ENCODE peak calls at places on chromosomes 12 and 14, in seven cellular contexts. Y, E, G, N, T, W and B are unnamed samples.

GRCh38 chr14:51860164-51860835 is at the start of gene GNG2:
- DNase-seq in T (peak), N (peak), G (peak), W (peak), E (peak), Y (peak), B (peak)

GRCh38 chr12:81558031-81558430 is 201.1 kb downstream of the PPFIA2 start:
- DNase-seq in E (no peak), Y (no peak), N (peak), W (no peak), G (peak), T (peak), B (no peak)

GRCh38 chr12:16437281-16437816 is 89.9 kb downstream of the MGST1 start:
- DNase-seq in G (no peak), E (no peak), N (no peak), T (no peak), Y (peak), W (no peak), B (no peak)

GRCh38 chr14:78227466-78228077 is 57.4 kb downstream of the NRXN3 start:
- DNase-seq in Y (peak), G (no peak), E (no peak), T (no peak), N (peak), W (no peak), B (no peak)

GRCh38 chr12:4152145-4152795 is 121.3 kb upstream of the CCND2 start:
- DNase-seq in N (no peak), Y (no peak), E (no peak), G (no peak), T (no peak), W (no peak), B (no peak)

GRCh38 chr12:67630373-67631088 is 18.0 kb upstream of the DYRK2 start:
- DNase-seq in G (no peak), N (no peak), W (peak), T (no peak), E (no peak), Y (peak), B (no peak)

GRCh38 chr12:14554281-14555008 is 13.2 kb downstream of the PLBD1 start:
- DNase-seq in E (no peak), Y (peak), G (no peak), W (no peak), N (peak), T (no peak), B (no peak)

GRCh38 chr14:22653012-22653621 is 9.0 kb upstream of the OR6J1 start:
- DNase-seq in W (peak), Y (peak), T (peak), G (peak), N (peak), E (peak), B (peak)

GRCh38 chr14:73783107-73783727 is 68.4 kb upstream of the PTGR2 start:
- DNase-seq in T (no peak), E (no peak), N (no peak), Y (no peak), G (no peak), W (no peak), B (peak)

GRCh38 chr14:89214221-89214965 is 202.6 kb downstream of the FOXN3 start:
- DNase-seq in Y (peak), N (no peak), G (no peak), E (no peak), W (no peak), T (no peak), B (peak)

GRCh38 chr12:111975161-111975931 is 37.6 kb downstream of the TMEM116 start:
- DNase-seq in N (no peak), E (no peak), Y (no peak), G (no peak), T (no peak), W (no peak), B (no peak)

GRCh38 chr14:55071051-55071450 is 19.6 kb downstream of the MAPK1IP1L start:
- DNase-seq in E (no peak), N (no peak), G (no peak), T (no peak), W (no peak), Y (peak), B (no peak)

GRCh38 chr12:82855872-82856271 is 169.2 kb downstream of the TMTC2 start:
- DNase-seq in W (no peak), Y (peak), T (no peak), G (no peak), N (no peak), E (no peak), B (no peak)

GRCh38 chr12:31272607-31273225 is 53.2 kb downstream of the SINHCAF start:
- DNase-seq in T (no peak), W (no peak), N (no peak), E (no peak), G (no peak), Y (no peak), B (no peak)

GRCh38 chr14:25108959-25109358 is 59.0 kb upstream of the STXBP6 start:
- DNase-seq in N (no peak), W (no peak), E (no peak), G (no peak), T (no peak), Y (no peak), B (no peak)

GRCh38 chr14:94021001-94021400 is 5.1 kb upstream of the OTUB2 start:
- DNase-seq in N (peak), G (peak), E (peak), Y (peak), T (peak), W (no peak), B (no peak)

GRCh38 chr14:88476375-88476774 is 78.4 kb downstream of the PTPN21 start:
- DNase-seq in G (no peak), E (no peak), W (no peak), Y (no peak), N (no peak), T (no peak), B (no peak)

GRCh38 chr12:93247313-93248057 is 130.2 kb upstream of the NUDT4 start:
- DNase-seq in W (no peak), T (no peak), N (no peak), E (no peak), Y (peak), G (no peak), B (no peak)

GRCh38 chr14:23930742-23931141 is 22.8 kb upstream of the DHRS4 start:
- DNase-seq in T (peak), N (peak), E (peak), G (peak), W (no peak), Y (peak), B (no peak)